ENCODE peak calls at places on chromosomes 16 and 17, in seven cellular contexts. P, O, F, R, T, Z and K are unnamed samples.

GRCh38 chr17:61219460-61219859 is 180.2 kb upstream of the TBX2 start:
- DNase-seq in P (no peak), O (no peak), F (peak), R (peak), T (no peak), Z (no peak), K (no peak)

GRCh38 chr17:73189417-73190099 is 3.3 kb upstream of the COG1 start:
- DNase-seq in P (no peak), O (no peak), F (peak), R (peak), T (peak), Z (no peak), K (no peak)

GRCh38 chr17:5405400-5405799 is 14.1 kb downstream of the NUP88 start:
- DNase-seq in P (no peak), O (no peak), F (no peak), R (no peak), T (no peak), Z (no peak), K (no peak)

GRCh38 chr17:44075598-44076293 is 5.2 kb downstream of the G6PC3 start:
- DNase-seq in P (no peak), O (no peak), F (no peak), R (no peak), T (no peak), Z (no peak), K (no peak)

GRCh38 chr17:1871743-1872142 is 41.9 kb downstream of the RPA1 start:
- DNase-seq in P (peak), O (no peak), F (no peak), R (no peak), T (no peak), Z (no peak), K (no peak)

GRCh38 chr16:67230809-67231660 is 4.1 kb downstream of the TMEM208 start:
- DNase-seq in P (no peak), O (no peak), F (no peak), R (no peak), T (no peak), Z (no peak), K (no peak)

GRCh38 chr16:58024673-58025350 is 742 bp upstream of the MMP15 start:
- DNase-seq in P (no peak), O (no peak), F (no peak), R (peak), T (no peak), Z (peak), K (no peak)

GRCh38 chr17:13297198-13297597 is 279.4 kb upstream of the ELAC2 start:
- DNase-seq in P (no peak), O (no peak), F (no peak), R (peak), T (no peak), Z (no peak), K (no peak)

GRCh38 chr17:44216173-44216572 is 3.3 kb downstream of the UBTF start:
- DNase-seq in P (peak), O (no peak), F (no peak), R (no peak), T (no peak), Z (no peak), K (no peak)

GRCh38 chr17:44106801-44107200 is 16.6 kb downstream of the HDAC5 start:
- DNase-seq in P (no peak), O (no peak), F (no peak), R (no peak), T (no peak), Z (no peak), K (no peak)

GRCh38 chr17:35666967-35667552 is 64.4 kb upstream of the RASL10B start:
- DNase-seq in P (no peak), O (no peak), F (no peak), R (peak), T (no peak), Z (no peak), K (no peak)

GRCh38 chr17:44988256-44988942 is 20.3 kb upstream of the C1QL1 start:
- DNase-seq in P (no peak), O (no peak), F (no peak), R (no peak), T (no peak), Z (no peak), K (no peak)

GRCh38 chr16:72285324-72285723 is 113.4 kb upstream of the PMFBP1 start:
- DNase-seq in P (no peak), O (no peak), F (no peak), R (no peak), T (no peak), Z (no peak), K (no peak)

GRCh38 chr16:70706948-70707465 is 21.2 kb upstream of the MTSS2 start:
- DNase-seq in P (no peak), O (no peak), F (peak), R (peak), T (no peak), Z (no peak), K (no peak)

GRCh38 chr16:85329059-85329812 is 217.0 kb upstream of the CIBAR2 start:
- DNase-seq in P (no peak), O (no peak), F (no peak), R (peak), T (peak), Z (no peak), K (no peak)

GRCh38 chr16:2003827-2004641 is 5.6 kb downstream of the ZNF598 start:
- DNase-seq in P (peak), O (peak), F (peak), R (peak), T (peak), Z (peak), K (peak)

GRCh38 chr17:83175551-83176271 is 96.3 kb downstream of the METRNL start:
- DNase-seq in P (no peak), O (no peak), F (no peak), R (no peak), T (no peak), Z (no peak), K (no peak)